ENCODE peak calls at places on chromosomes 5 and 9, in nine cellular contexts. B is nephron progenitor cell, Y is transverse colon, D is endothelial cell, J is K562, U is lower leg skin, I is lower lobe of right lung, P is WTC11, F is hepatocyte. E is an unnamed sample.

GRCh38 chr5:45779874-45780671 is 83.9 kb upstream of the HCN1 start:
- DNase-seq in I (no peak), B (no peak), D (no peak), P (no peak), Y (no peak), F (no peak), J (no peak), U (no peak), E (no peak)

GRCh38 chr5:137629646-137630045 is 106.2 kb downstream of the KLHL3 start:
- DNase-seq in Y (no peak), U (peak), J (peak), F (peak), I (no peak), D (no peak), B (peak), P (peak), E (peak)

GRCh38 chr9:34590376-34591090 is 1.0 kb upstream of the CNTFR start:
- DNase-seq in I (peak), B (peak), F (no peak), Y (peak), J (no peak), U (peak), P (no peak), D (no peak), E (peak)

GRCh38 chr9:114810614-114811013 is 4.8 kb upstream of the TNFSF15 start:
- DNase-seq in P (no peak), B (no peak), Y (no peak), F (no peak), U (no peak), D (no peak), J (no peak), I (no peak), E (no peak)

GRCh38 chr9:16915126-16915831 is 44.8 kb upstream of the BNC2 start:
- DNase-seq in U (no peak), I (no peak), D (no peak), Y (no peak), J (no peak), P (no peak), F (no peak), B (no peak), E (no peak)

GRCh38 chr5:71695561-71695960 is 23.5 kb upstream of the CARTPT start:
- DNase-seq in I (no peak), U (no peak), B (no peak), F (peak), D (no peak), Y (no peak), P (no peak), J (no peak), E (no peak)

GRCh38 chr5:133460172-133460758 is 152.1 kb downstream of the FSTL4 start:
- DNase-seq in P (peak), B (peak), J (peak), D (peak), I (no peak), U (no peak), F (no peak), Y (peak), E (peak)

GRCh38 chr9:120475341-120475740 is 104.6 kb downstream of the CDK5RAP2 start:
- DNase-seq in I (no peak), J (no peak), D (no peak), B (no peak), Y (no peak), U (peak), P (no peak), F (no peak), E (no peak)

GRCh38 chr9:27196383-27196782 is 87.4 kb downstream of the TEK start:
- DNase-seq in F (no peak), P (no peak), Y (no peak), U (no peak), D (no peak), I (no peak), J (no peak), B (no peak), E (no peak)

GRCh38 chr5:68344447-68345111 is 129.0 kb downstream of the PIK3R1 start:
- DNase-seq in Y (no peak), B (no peak), D (no peak), I (no peak), F (peak), J (peak), P (no peak), U (no peak), E (no peak)

GRCh38 chr5:74630387-74631087 is 10.0 kb downstream of the ENC1 start:
- DNase-seq in P (no peak), B (no peak), Y (no peak), D (no peak), I (no peak), J (no peak), U (no peak), F (no peak), E (no peak)

GRCh38 chr9:117097761-117098160 is 317.1 kb downstream of the ASTN2 start:
- DNase-seq in Y (no peak), F (no peak), B (no peak), D (no peak), P (no peak), U (no peak), I (no peak), J (no peak), E (no peak)

GRCh38 chr9:109401169-109401989 is 80.5 kb upstream of the EPB41L4B start:
- DNase-seq in I (peak), J (peak), Y (peak), F (peak), D (peak), P (peak), B (peak), U (no peak), E (peak)

GRCh38 chr5:59485104-59485503 is 408.4 kb downstream of the PDE4D start:
- DNase-seq in I (no peak), P (no peak), U (no peak), J (no peak), D (no peak), B (no peak), Y (no peak), F (no peak), E (no peak)

GRCh38 chr5:92402045-92402444 is 1018.9 kb upstream of the ARRDC3 start:
- DNase-seq in Y (no peak), F (no peak), U (no peak), B (no peak), D (no peak), I (no peak), J (no peak), P (no peak), E (no peak)

GRCh38 chr5:144691936-144692335 is 521.3 kb downstream of the KCTD16 start:
- DNase-seq in Y (no peak), J (no peak), D (no peak), U (no peak), P (no peak), B (no peak), I (no peak), F (no peak), E (no peak)

GRCh38 chr5:172951381-172952033 is 7.7 kb upstream of the RPL26L1 start:
- DNase-seq in F (no peak), J (no peak), B (no peak), U (no peak), D (no peak), P (no peak), Y (no peak), I (no peak), E (no peak)

DNA sequence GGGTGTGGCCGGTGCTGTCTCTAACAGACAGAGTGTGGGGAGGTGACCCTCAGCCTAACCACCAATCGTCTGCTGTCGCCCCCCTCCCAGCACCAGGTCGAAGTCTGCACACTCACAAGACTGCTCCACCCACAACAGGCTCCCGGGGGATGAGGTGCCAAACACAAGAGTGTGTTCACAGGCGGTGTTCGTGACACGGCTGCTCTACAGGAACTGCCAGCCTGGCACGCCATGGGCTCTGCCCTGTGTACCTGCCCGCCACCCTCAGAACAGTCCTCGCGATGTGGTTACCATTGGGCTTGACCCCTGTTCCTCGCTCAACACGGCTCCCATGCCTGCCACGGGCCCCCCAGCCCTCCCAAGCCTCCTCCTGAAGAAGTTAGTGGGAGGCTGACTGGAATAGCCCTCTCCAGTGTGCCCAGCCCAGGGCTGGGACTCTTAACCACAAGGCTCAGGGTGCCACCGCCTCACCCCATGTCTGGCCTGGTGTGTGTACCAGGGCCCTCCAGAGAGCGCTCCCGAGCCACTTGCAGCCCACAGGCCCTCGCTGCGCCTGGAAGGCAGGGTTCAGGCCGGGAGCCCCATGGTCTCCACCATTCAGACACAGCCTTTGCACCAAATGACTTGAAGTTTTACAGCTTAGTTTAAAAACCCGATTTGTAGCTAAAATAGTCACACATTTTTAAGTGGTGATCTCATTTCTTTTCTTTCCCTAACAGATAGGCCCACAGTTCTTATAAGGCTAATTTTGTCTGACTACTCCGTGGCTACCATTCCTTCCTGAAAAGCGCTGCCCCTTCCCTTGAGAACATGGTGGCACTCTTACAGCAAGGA is 102.5 kb downstream of the CAMSAP1 start:
- DNase-seq in B (no peak), P (peak), J (no peak), I (no peak), U (no peak), D (no peak), Y (no peak), F (no peak), E (no peak)
- TF ChIP-seq CTCF in B (no peak), P (no peak), J (no peak), I (no peak), U (no peak), D (no peak), Y (no peak), F (no peak), E (peak)

GRCh38 chr9:129513856-129514496 is 106.9 kb downstream of the C9orf50 start:
- DNase-seq in B (no peak), U (no peak), J (no peak), F (no peak), Y (no peak), I (no peak), D (no peak), P (no peak), E (no peak)
- TF ChIP-seq CTCF in B (no peak), U (no peak), J (no peak), F (no peak), Y (no peak), I (no peak), D (no peak), P (no peak), E (no peak)

GRCh38 chr5:34914671-34915138 is 599 bp downstream of the RAD1 start:
- DNase-seq in U (peak), F (peak), P (peak), B (peak), D (peak), J (peak), I (peak), Y (peak), E (no peak)

GRCh38 chr5:34915856-34916192 is 313 bp downstream of the BRIX1 start:
- DNase-seq in F (peak), I (no peak), D (no peak), B (no peak), Y (no peak), U (no peak), J (no peak), P (no peak), E (no peak)

GRCh38 chr5:34916518-34916917 is 1.0 kb downstream of the BRIX1 start:
- DNase-seq in Y (no peak), J (peak), I (no peak), U (no peak), B (no peak), P (no peak), D (no peak), F (no peak), E (no peak)

GRCh38 chr5:34913072-34913471 is 2.2 kb downstream of the RAD1 start:
- DNase-seq in B (no peak), F (no peak), J (no peak), P (no peak), D (no peak), U (no peak), Y (no peak), I (no peak), E (no peak)

DNA sequence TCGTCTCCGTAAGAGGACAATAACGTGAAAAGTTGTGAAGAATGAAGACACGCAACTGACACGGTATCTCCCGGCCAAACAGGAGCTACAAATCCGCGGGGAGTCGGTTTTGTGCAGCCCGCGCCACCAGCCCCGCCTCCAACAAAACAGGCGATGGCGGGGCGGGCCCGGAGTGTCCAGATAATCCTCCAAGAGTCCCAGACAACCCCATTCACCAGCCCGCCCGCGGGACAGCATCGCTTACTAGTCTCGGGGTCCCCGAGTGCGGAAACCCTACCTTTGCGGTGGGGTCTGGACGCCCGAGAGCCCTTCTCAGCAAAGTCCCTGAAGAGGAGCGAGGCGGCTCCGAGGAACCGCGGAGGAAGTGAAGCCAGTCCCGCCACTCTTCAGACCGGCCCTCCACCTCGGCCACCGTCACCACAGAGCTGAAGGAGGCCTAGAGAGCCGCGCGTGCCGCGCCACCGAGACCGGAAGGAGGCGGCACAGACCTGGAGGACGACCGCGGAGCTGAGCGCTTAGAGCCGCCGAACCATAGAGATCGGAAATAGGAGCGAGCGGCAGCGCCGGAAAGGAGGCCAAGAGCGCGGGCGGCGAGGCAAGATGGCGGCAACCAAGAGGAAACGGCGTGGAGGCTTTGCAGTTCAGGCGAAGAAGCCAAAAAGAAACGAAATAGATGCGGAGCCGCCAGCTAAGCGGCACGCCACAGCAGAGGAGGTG is at the start of the genes BRIX1 and RAD1:
- DNase-seq in F (peak), P (peak), Y (peak), B (peak), U (peak), J (peak), D (peak), I (peak), E (peak)
- TF ChIP-seq CTCF in F (peak), P (no peak), Y (no peak), B (no peak), U (no peak), J (peak), D (no peak), I (peak), E (peak)

GRCh38 chr9:11319477-11320060 is 706.8 kb upstream of the PTPRD start:
- DNase-seq in U (no peak), B (peak), I (no peak), J (no peak), P (peak), Y (no peak), F (peak), D (peak), E (peak)
- TF ChIP-seq CTCF in U (no peak), B (peak), I (peak), J (no peak), P (peak), Y (no peak), F (peak), D (peak), E (peak)

DNA sequence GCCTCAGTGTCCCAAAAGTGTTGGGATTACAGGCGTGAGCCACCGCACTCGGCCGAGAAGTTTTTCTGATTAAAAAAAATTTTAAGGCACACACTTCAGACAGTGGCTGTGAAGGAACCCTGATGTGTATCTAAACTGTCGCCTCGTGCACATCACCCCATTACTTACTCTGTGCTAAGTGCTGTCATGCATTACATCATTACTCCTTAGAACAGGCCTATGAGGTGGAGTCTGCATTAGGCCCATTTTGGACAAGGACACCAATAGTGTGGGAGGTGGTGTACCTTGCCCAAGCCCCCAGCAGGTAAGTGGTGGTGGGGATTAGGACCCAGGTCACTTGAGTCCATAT is 3.8 kb upstream of the CDHR2 start:
- DNase-seq in B (no peak), P (no peak), U (no peak), Y (no peak), D (no peak), J (no peak), F (no peak), I (no peak), E (no peak)
- TF ChIP-seq CTCF in B (no peak), P (no peak), U (no peak), Y (no peak), D (no peak), J (no peak), F (no peak), I (no peak), E (no peak)

GRCh38 chr5:139872052-139872766 is 76.6 kb downstream of the PSD2 start:
- DNase-seq in D (no peak), B (peak), Y (no peak), U (no peak), I (no peak), P (peak), F (no peak), J (no peak), E (peak)
- TF ChIP-seq CTCF in D (peak), B (peak), Y (no peak), U (no peak), I (no peak), P (peak), F (peak), J (peak), E (peak)

DNA sequence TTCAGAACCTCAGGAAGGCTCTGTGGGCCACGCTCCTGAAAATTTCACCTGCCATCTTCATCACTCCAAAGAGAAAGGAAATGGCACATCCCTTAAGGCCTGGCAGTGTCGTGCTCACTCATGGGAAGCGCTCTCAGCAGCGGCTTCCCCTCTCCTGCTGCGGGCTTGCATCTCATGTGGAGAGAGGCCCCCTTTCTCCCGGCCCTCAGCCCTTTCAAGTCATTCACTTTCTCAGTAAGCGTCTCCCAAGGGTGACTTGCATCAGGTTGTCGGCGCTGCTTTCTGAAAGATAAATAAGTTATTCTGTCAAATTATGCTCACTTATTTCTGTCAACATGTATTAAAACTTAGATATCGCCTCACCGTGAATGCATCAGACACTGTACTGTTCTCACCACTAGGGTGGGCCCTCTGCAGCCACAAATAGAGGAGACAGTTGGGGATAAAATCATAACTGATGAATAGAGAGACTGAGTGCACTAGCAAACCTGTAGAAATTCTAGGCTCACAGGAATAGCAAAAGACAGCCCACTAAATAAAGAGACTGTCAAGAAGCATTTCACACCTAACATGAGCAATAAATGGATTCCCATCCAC is 174.6 kb downstream of the RFK start:
- DNase-seq in U (no peak), I (no peak), F (no peak), P (no peak), D (no peak), Y (no peak), B (no peak), J (no peak), E (peak)
- TF ChIP-seq CTCF in U (no peak), I (no peak), F (no peak), P (peak), D (peak), Y (no peak), B (peak), J (no peak), E (peak)